ENCODE peak calls at places on chromosomes 5 and 9, in five cellular contexts. One of them, this sample, is unnamed.

GRCh38 chr5:73388371-73388684 is 60.2 kb downstream of the FOXD1 start:
- DNase-seq in stimulated activated CD8-positive, alpha-beta memory T cell treated with anti-CD3 and anti-CD28 coated beads, Interleukin-7, amount 100 ng/mL, for 1 hour: no peak
- DNase-seq in GM10248: no peak
- DNase-seq in ACHN: peak
- DNase-seq in HTR-8/SVneo: peak
- DNase-seq in this sample: no peak

GRCh38 chr5:117207088-117207668 is 632.6 kb upstream of the SEMA6A start:
- DNase-seq in HTR-8/SVneo: no peak
- DNase-seq in GM10248: no peak
- DNase-seq in ACHN: no peak
- DNase-seq in stimulated activated CD8-positive, alpha-beta memory T cell treated with anti-CD3 and anti-CD28 coated beads, Interleukin-7, amount 100 ng/mL, for 1 hour: no peak
- DNase-seq in this sample: no peak

GRCh38 chr9:86350006-86350755 is 4.0 kb downstream of the TUT7 start:
- DNase-seq in HTR-8/SVneo: no peak
- DNase-seq in GM10248: peak
- DNase-seq in stimulated activated CD8-positive, alpha-beta memory T cell treated with anti-CD3 and anti-CD28 coated beads, Interleukin-7, amount 100 ng/mL, for 1 hour: no peak
- DNase-seq in ACHN: no peak
- DNase-seq in this sample: peak

GRCh38 chr5:64330728-64331231 is 165.1 kb downstream of the RNF180 start:
- DNase-seq in HTR-8/SVneo: no peak
- DNase-seq in ACHN: no peak
- DNase-seq in stimulated activated CD8-positive, alpha-beta memory T cell treated with anti-CD3 and anti-CD28 coated beads, Interleukin-7, amount 100 ng/mL, for 1 hour: no peak
- DNase-seq in GM10248: no peak
- DNase-seq in this sample: no peak

GRCh38 chr9:111807197-111807596 is 12.5 kb upstream of the SHOC1 start:
- DNase-seq in stimulated activated CD8-positive, alpha-beta memory T cell treated with anti-CD3 and anti-CD28 coated beads, Interleukin-7, amount 100 ng/mL, for 1 hour: no peak
- DNase-seq in ACHN: no peak
- DNase-seq in HTR-8/SVneo: no peak
- DNase-seq in GM10248: no peak
- DNase-seq in this sample: no peak

GRCh38 chr5:176910161-176910560 is 11.0 kb upstream of the HK3 start:
- DNase-seq in ACHN: no peak
- DNase-seq in GM10248: no peak
- DNase-seq in stimulated activated CD8-positive, alpha-beta memory T cell treated with anti-CD3 and anti-CD28 coated beads, Interleukin-7, amount 100 ng/mL, for 1 hour: no peak
- DNase-seq in HTR-8/SVneo: no peak
- DNase-seq in this sample: no peak

GRCh38 chr5:33423018-33423630 is 17.6 kb upstream of the TARS1 start:
- DNase-seq in HTR-8/SVneo: peak
- DNase-seq in ACHN: peak
- DNase-seq in stimulated activated CD8-positive, alpha-beta memory T cell treated with anti-CD3 and anti-CD28 coated beads, Interleukin-7, amount 100 ng/mL, for 1 hour: no peak
- DNase-seq in GM10248: no peak
- DNase-seq in this sample: no peak

GRCh38 chr5:149372932-149373331 is 6.2 kb downstream of the IL17B start:
- DNase-seq in HTR-8/SVneo: no peak
- DNase-seq in stimulated activated CD8-positive, alpha-beta memory T cell treated with anti-CD3 and anti-CD28 coated beads, Interleukin-7, amount 100 ng/mL, for 1 hour: no peak
- DNase-seq in ACHN: no peak
- DNase-seq in GM10248: no peak
- DNase-seq in this sample: no peak

GRCh38 chr5:136538534-136538933 is 173.2 kb upstream of the TRPC7 start:
- DNase-seq in ACHN: no peak
- DNase-seq in GM10248: no peak
- DNase-seq in stimulated activated CD8-positive, alpha-beta memory T cell treated with anti-CD3 and anti-CD28 coated beads, Interleukin-7, amount 100 ng/mL, for 1 hour: no peak
- DNase-seq in HTR-8/SVneo: no peak
- DNase-seq in this sample: no peak

GRCh38 chr9:126614455-126615248 is 924 bp downstream of the LMX1B start:
- DNase-seq in ACHN: no peak
- DNase-seq in stimulated activated CD8-positive, alpha-beta memory T cell treated with anti-CD3 and anti-CD28 coated beads, Interleukin-7, amount 100 ng/mL, for 1 hour: no peak
- DNase-seq in HTR-8/SVneo: no peak
- DNase-seq in GM10248: no peak
- DNase-seq in this sample: no peak

GRCh38 chr9:124329996-124330714 is 72.4 kb downstream of the NEK6 start:
- DNase-seq in HTR-8/SVneo: no peak
- DNase-seq in ACHN: no peak
- DNase-seq in stimulated activated CD8-positive, alpha-beta memory T cell treated with anti-CD3 and anti-CD28 coated beads, Interleukin-7, amount 100 ng/mL, for 1 hour: no peak
- DNase-seq in GM10248: no peak
- DNase-seq in this sample: no peak

GRCh38 chr5:19401032-19401431 is 587.0 kb downstream of the CDH18 start:
- DNase-seq in HTR-8/SVneo: no peak
- DNase-seq in ACHN: no peak
- DNase-seq in stimulated activated CD8-positive, alpha-beta memory T cell treated with anti-CD3 and anti-CD28 coated beads, Interleukin-7, amount 100 ng/mL, for 1 hour: no peak
- DNase-seq in GM10248: no peak
- DNase-seq in this sample: no peak

GRCh38 chr9:104177003-104177611 is 83.0 kb downstream of the SMC2 start:
- DNase-seq in stimulated activated CD8-positive, alpha-beta memory T cell treated with anti-CD3 and anti-CD28 coated beads, Interleukin-7, amount 100 ng/mL, for 1 hour: no peak
- DNase-seq in GM10248: no peak
- DNase-seq in ACHN: peak
- DNase-seq in HTR-8/SVneo: no peak
- DNase-seq in this sample: peak

GRCh38 chr5:74384851-74385250 is 255.7 kb downstream of the ENC1 start:
- DNase-seq in GM10248: no peak
- DNase-seq in HTR-8/SVneo: no peak
- DNase-seq in ACHN: no peak
- DNase-seq in stimulated activated CD8-positive, alpha-beta memory T cell treated with anti-CD3 and anti-CD28 coated beads, Interleukin-7, amount 100 ng/mL, for 1 hour: no peak
- DNase-seq in this sample: no peak

GRCh38 chr9:98899399-98900056 is 44.2 kb upstream of the COL15A1 start:
- DNase-seq in ACHN: no peak
- DNase-seq in stimulated activated CD8-positive, alpha-beta memory T cell treated with anti-CD3 and anti-CD28 coated beads, Interleukin-7, amount 100 ng/mL, for 1 hour: no peak
- DNase-seq in GM10248: no peak
- DNase-seq in HTR-8/SVneo: no peak
- DNase-seq in this sample: peak

GRCh38 chr9:129569506-129570449 is 51.1 kb downstream of the C9orf50 start:
- DNase-seq in GM10248: no peak
- DNase-seq in HTR-8/SVneo: no peak
- DNase-seq in stimulated activated CD8-positive, alpha-beta memory T cell treated with anti-CD3 and anti-CD28 coated beads, Interleukin-7, amount 100 ng/mL, for 1 hour: no peak
- DNase-seq in ACHN: peak
- DNase-seq in this sample: peak

GRCh38 chr9:18632624-18633407 is 158.9 kb downstream of the ADAMTSL1 start:
- DNase-seq in stimulated activated CD8-positive, alpha-beta memory T cell treated with anti-CD3 and anti-CD28 coated beads, Interleukin-7, amount 100 ng/mL, for 1 hour: no peak
- DNase-seq in GM10248: no peak
- DNase-seq in ACHN: peak
- DNase-seq in HTR-8/SVneo: peak
- DNase-seq in this sample: no peak

GRCh38 chr5:168818586-168818985 is 239.4 kb upstream of the PANK3 start:
- DNase-seq in ACHN: no peak
- DNase-seq in HTR-8/SVneo: no peak
- DNase-seq in GM10248: no peak
- DNase-seq in stimulated activated CD8-positive, alpha-beta memory T cell treated with anti-CD3 and anti-CD28 coated beads, Interleukin-7, amount 100 ng/mL, for 1 hour: no peak
- DNase-seq in this sample: no peak

GRCh38 chr9:38311382-38312270 is 80.9 kb upstream of the ALDH1B1 start:
- DNase-seq in HTR-8/SVneo: no peak
- DNase-seq in GM10248: no peak
- DNase-seq in ACHN: no peak
- DNase-seq in stimulated activated CD8-positive, alpha-beta memory T cell treated with anti-CD3 and anti-CD28 coated beads, Interleukin-7, amount 100 ng/mL, for 1 hour: no peak
- DNase-seq in this sample: no peak

GRCh38 chr9:131179561-131180219 is 54.3 kb downstream of the NUP214 start:
- DNase-seq in ACHN: peak
- DNase-seq in GM10248: peak
- DNase-seq in HTR-8/SVneo: no peak
- DNase-seq in stimulated activated CD8-positive, alpha-beta memory T cell treated with anti-CD3 and anti-CD28 coated beads, Interleukin-7, amount 100 ng/mL, for 1 hour: no peak
- DNase-seq in this sample: no peak

GRCh38 chr9:26462751-26463150 is 429.9 kb downstream of the CAAP1 start:
- DNase-seq in HTR-8/SVneo: no peak
- DNase-seq in ACHN: no peak
- DNase-seq in stimulated activated CD8-positive, alpha-beta memory T cell treated with anti-CD3 and anti-CD28 coated beads, Interleukin-7, amount 100 ng/mL, for 1 hour: no peak
- DNase-seq in GM10248: no peak
- DNase-seq in this sample: no peak

GRCh38 chr5:3602713-3603502 is 7.3 kb downstream of the IRX1 start:
- DNase-seq in HTR-8/SVneo: no peak
- DNase-seq in GM10248: no peak
- DNase-seq in ACHN: no peak
- DNase-seq in stimulated activated CD8-positive, alpha-beta memory T cell treated with anti-CD3 and anti-CD28 coated beads, Interleukin-7, amount 100 ng/mL, for 1 hour: no peak
- DNase-seq in this sample: peak

GRCh38 chr5:141742866-141743651 is 61.0 kb upstream of the ARAP3 start:
- DNase-seq in stimulated activated CD8-positive, alpha-beta memory T cell treated with anti-CD3 and anti-CD28 coated beads, Interleukin-7, amount 100 ng/mL, for 1 hour: no peak
- DNase-seq in ACHN: peak
- DNase-seq in HTR-8/SVneo: peak
- DNase-seq in GM10248: no peak
- DNase-seq in this sample: peak

GRCh38 chr5:168424506-168425298 is 61.6 kb upstream of the RARS1 start:
- DNase-seq in HTR-8/SVneo: peak
- DNase-seq in stimulated activated CD8-positive, alpha-beta memory T cell treated with anti-CD3 and anti-CD28 coated beads, Interleukin-7, amount 100 ng/mL, for 1 hour: no peak
- DNase-seq in ACHN: no peak
- DNase-seq in GM10248: no peak
- DNase-seq in this sample: no peak

GRCh38 chr9:128905964-128906363 is 14.8 kb upstream of the PHYHD1 start:
- DNase-seq in ACHN: no peak
- DNase-seq in HTR-8/SVneo: no peak
- DNase-seq in stimulated activated CD8-positive, alpha-beta memory T cell treated with anti-CD3 and anti-CD28 coated beads, Interleukin-7, amount 100 ng/mL, for 1 hour: no peak
- DNase-seq in GM10248: no peak
- DNase-seq in this sample: no peak

GRCh38 chr5:80187274-80187673 is 68.6 kb downstream of the SERINC5 start:
- DNase-seq in HTR-8/SVneo: no peak
- DNase-seq in stimulated activated CD8-positive, alpha-beta memory T cell treated with anti-CD3 and anti-CD28 coated beads, Interleukin-7, amount 100 ng/mL, for 1 hour: no peak
- DNase-seq in GM10248: no peak
- DNase-seq in ACHN: no peak
- DNase-seq in this sample: no peak

GRCh38 chr5:137660349-137660817 is 75.5 kb downstream of the KLHL3 start:
- DNase-seq in GM10248: peak
- DNase-seq in stimulated activated CD8-positive, alpha-beta memory T cell treated with anti-CD3 and anti-CD28 coated beads, Interleukin-7, amount 100 ng/mL, for 1 hour: peak
- DNase-seq in ACHN: peak
- DNase-seq in HTR-8/SVneo: peak
- DNase-seq in this sample: peak

GRCh38 chr9:108662090-108662875 is 193.5 kb downstream of the ACTL7B start:
- DNase-seq in HTR-8/SVneo: no peak
- DNase-seq in stimulated activated CD8-positive, alpha-beta memory T cell treated with anti-CD3 and anti-CD28 coated beads, Interleukin-7, amount 100 ng/mL, for 1 hour: no peak
- DNase-seq in ACHN: no peak
- DNase-seq in GM10248: no peak
- DNase-seq in this sample: no peak

GRCh38 chr9:129487658-129488483 is 133.0 kb downstream of the C9orf50 start:
- DNase-seq in ACHN: peak
- DNase-seq in stimulated activated CD8-positive, alpha-beta memory T cell treated with anti-CD3 and anti-CD28 coated beads, Interleukin-7, amount 100 ng/mL, for 1 hour: peak
- DNase-seq in GM10248: no peak
- DNase-seq in HTR-8/SVneo: peak
- DNase-seq in this sample: peak

GRCh38 chr5:109945097-109945678 is 255.5 kb downstream of the MAN2A1 start:
- DNase-seq in ACHN: peak
- DNase-seq in HTR-8/SVneo: no peak
- DNase-seq in stimulated activated CD8-positive, alpha-beta memory T cell treated with anti-CD3 and anti-CD28 coated beads, Interleukin-7, amount 100 ng/mL, for 1 hour: no peak
- DNase-seq in GM10248: no peak
- DNase-seq in this sample: peak

GRCh38 chr9:34710023-34710422 is at the start of gene CCL21:
- DNase-seq in ACHN: no peak
- DNase-seq in GM10248: no peak
- DNase-seq in stimulated activated CD8-positive, alpha-beta memory T cell treated with anti-CD3 and anti-CD28 coated beads, Interleukin-7, amount 100 ng/mL, for 1 hour: no peak
- DNase-seq in HTR-8/SVneo: no peak
- DNase-seq in this sample: no peak